ENCODE peak calls at places on chromosome 9, in four cellular contexts. Z, I, X and R are unnamed samples.
A peak's percentile ranks its signal among the peaks of the same experiment; 100 is the strongest.

GRCh38 chr9:128182872-128183528 is 8.4 kb downstream of the CIZ1 start:
- DNase-seq in Z (no peak), I (no peak), X (no peak), R (no peak)

GRCh38 chr9:16303506-16303905 is 567.0 kb downstream of the BNC2 start:
- DNase-seq in Z (peak; percentile 7), I (no peak), X (no peak), R (no peak)

GRCh38 chr9:93677061-93677571 is 100.7 kb downstream of the PHF2 start:
- DNase-seq in Z (peak; percentile 15), I (no peak), X (no peak), R (no peak)

GRCh38 chr9:103431809-103432208 is 436.7 kb downstream of the CYLC2 start:
- DNase-seq in Z (no peak), I (no peak), X (no peak), R (no peak)

GRCh38 chr9:13568851-13569618 is 289.5 kb upstream of the MPDZ start:
- DNase-seq in Z (peak; percentile 33), I (peak; percentile 29), X (no peak), R (peak; percentile 55)

GRCh38 chr9:28004900-28005299 is 431.6 kb upstream of the C9orf72 start:
- DNase-seq in Z (no peak), I (no peak), X (no peak), R (no peak)

GRCh38 chr9:2173861-2174260 is 158.7 kb downstream of the SMARCA2 start:
- DNase-seq in Z (no peak), I (no peak), X (no peak), R (no peak)

GRCh38 chr9:95383198-95383673 is 65.7 kb upstream of the FANCC start:
- DNase-seq in Z (no peak), I (peak; percentile 94), X (peak; percentile 85), R (no peak)

GRCh38 chr9:117104972-117105495 is 309.8 kb downstream of the ASTN2 start:
- DNase-seq in Z (no peak), I (peak; percentile 90), X (peak; percentile 4), R (no peak)

GRCh38 chr9:107683566-107683965 is 194.0 kb upstream of the KLF4 start:
- DNase-seq in Z (no peak), I (no peak), X (no peak), R (no peak)

GRCh38 chr9:130480673-130481072 is 35.9 kb downstream of the ASS1 start:
- DNase-seq in Z (peak; percentile 80), I (peak; percentile 42), X (no peak), R (peak; percentile 19)

GRCh38 chr9:94993821-94994165 is 267.3 kb downstream of the AOPEP start:
- DNase-seq in Z (no peak), I (no peak), X (no peak), R (no peak)

GRCh38 chr9:76534031-76534430 is 75.0 kb downstream of the GCNT1 start:
- DNase-seq in Z (no peak), I (no peak), X (peak; percentile 63), R (no peak)

GRCh38 chr9:38112010-38112409 is 43.0 kb upstream of the SHB start:
- DNase-seq in Z (no peak), I (no peak), X (no peak), R (no peak)

GRCh38 chr9:80954521-80954920 is 734.8 kb downstream of the TLE1 start:
- DNase-seq in Z (no peak), I (peak; percentile 27), X (peak; percentile 25), R (no peak)

GRCh38 chr9:80952523-80952922 is 736.8 kb downstream of the TLE1 start:
- DNase-seq in Z (no peak), I (peak; percentile 23), X (no peak), R (no peak)

GRCh38 chr9:80957806-80958205 is 731.5 kb downstream of the TLE1 start:
- DNase-seq in Z (no peak), I (no peak), X (peak; percentile 56), R (no peak)
- H3K56ac ChIP-seq in Z (no peak overlapping the region), I (no peak overlapping the region), X (no peak overlapping the region), R (no peak overlapping the region)

GRCh38 chr9:92147854-92148184 is 32.6 kb upstream of the SPTLC1 start:
- DNase-seq in Z (no peak), I (no peak), X (no peak), R (no peak)

GRCh38 chr9:92141144-92142129 is 26.2 kb upstream of the SPTLC1 start:
- DNase-seq in Z (peak; percentile 64), I (no peak), X (no peak), R (peak; percentile 80)

GRCh38 chr9:92147030-92147853 is 32.0 kb upstream of the SPTLC1 start:
- DNase-seq in Z (peak; percentile 65), I (peak; percentile 68), X (peak; percentile 94), R (no peak)

GRCh38 chr9:92142329-92142728 is 27.1 kb upstream of the SPTLC1 start:
- DNase-seq in Z (no peak), I (no peak), X (no peak), R (no peak)

DNA sequence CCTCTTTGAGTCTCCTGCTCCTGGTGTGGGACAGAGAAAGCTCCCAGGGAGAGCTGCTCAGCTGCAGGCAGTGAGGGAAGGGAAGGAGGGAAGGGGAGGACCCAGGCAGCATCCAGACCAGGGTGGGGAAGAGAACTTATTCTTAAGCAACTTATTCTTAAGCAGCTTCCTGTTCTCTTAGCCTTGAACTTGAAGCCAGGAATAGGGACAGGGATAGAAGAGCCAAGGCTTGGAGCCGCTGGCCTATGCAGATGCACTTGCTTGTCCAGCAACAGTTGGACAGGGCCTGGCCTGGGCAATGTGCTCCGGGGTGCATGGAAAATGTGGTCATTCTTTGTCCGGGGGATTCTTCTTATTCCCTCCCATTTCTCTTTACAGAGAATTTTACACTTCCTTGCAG is 31.4 kb upstream of the SPTLC1 start:
- DNase-seq in Z (no peak), I (no peak), X (peak; percentile 31), R (no peak)
- H3K56ac ChIP-seq in Z (no peak overlapping the region), I (no peak overlapping the region), X (peak overlapping the region; percentile 97), R (no peak overlapping the region)

GRCh38 chr9:137192859-137193258 is 4.4 kb downstream of the SSNA1 start:
- DNase-seq in Z (no peak), I (no peak), X (no peak), R (no peak)
- H3K56ac ChIP-seq in Z (no peak overlapping the region), I (no peak overlapping the region), X (no peak overlapping the region), R (no peak overlapping the region)

DNA sequence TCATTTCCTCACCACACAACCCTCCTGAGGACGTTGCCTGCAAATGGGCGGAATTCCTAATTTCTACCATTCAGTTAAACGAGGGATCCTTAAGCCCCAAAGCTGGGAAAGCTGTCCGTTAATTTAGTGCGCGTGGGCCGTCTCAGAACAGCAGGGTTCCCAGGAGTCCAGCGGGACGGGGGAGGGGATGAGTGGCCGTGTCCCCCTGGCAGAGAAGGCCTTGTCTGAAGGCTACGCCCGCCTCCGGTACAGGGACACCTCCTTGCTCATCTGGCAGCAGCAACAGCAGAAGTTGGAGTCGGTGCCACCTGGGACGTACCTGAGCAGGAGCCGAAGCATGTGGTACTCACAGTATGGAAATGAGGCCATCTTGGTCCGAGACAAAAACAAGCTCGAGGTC is 1.3 kb downstream of the BRD3OS start:
- DNase-seq in Z (no peak), I (no peak), X (no peak), R (no peak)
- H3K56ac ChIP-seq in Z (no peak overlapping the region), I (no peak overlapping the region), X (no peak overlapping the region), R (no peak overlapping the region)

DNA sequence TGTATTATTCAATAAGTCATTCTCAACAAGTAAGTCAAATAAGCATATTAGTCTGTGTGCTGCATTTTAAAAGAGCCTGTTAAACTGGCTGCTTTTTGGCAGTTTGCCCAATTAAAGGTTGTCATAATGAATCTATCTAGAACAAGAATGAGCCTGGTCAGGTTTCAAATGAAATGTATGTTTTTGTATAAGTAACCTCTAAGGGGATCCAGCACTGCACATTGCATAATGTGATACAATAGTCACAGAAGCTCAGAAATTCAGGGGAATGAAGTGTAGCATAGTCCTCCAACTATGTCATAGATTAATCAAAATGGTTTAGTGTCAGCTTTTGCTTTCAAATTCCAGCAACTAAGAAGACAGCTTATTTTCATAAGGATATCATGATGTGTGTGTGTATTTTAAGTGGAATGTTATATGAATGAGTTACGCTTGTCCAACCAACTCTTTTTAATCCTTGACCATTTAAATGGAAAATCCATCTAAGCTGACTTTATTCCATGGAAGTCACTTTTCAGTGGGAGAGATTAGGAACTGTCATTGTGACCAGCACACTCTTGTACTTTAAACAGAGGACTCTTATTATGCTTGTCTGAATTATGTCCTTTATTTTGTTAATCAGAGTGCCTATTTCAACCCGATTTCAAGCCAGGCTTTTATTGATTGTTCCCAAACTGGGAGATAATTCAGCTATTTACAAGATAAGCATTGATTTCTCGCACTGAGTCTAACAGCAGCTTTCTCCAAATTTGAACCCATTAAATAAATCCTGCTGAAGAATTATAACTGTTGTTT is 283.9 kb upstream of the ADAMTSL1 start:
- DNase-seq in Z (no peak), I (no peak), X (peak; percentile 38), R (no peak)
- H3K56ac ChIP-seq in Z (no peak overlapping the region), I (no peak overlapping the region), X (no peak overlapping the region), R (no peak overlapping the region)

GRCh38 chr9:115012476-115012875 is 82.1 kb upstream of the TNFSF8 start:
- DNase-seq in Z (no peak), I (peak; percentile 84), X (no peak), R (no peak)

GRCh38 chr9:115006660-115007059 is 76.3 kb upstream of the TNFSF8 start:
- DNase-seq in Z (no peak), I (no peak), X (peak; percentile 83), R (no peak)

GRCh38 chr9:115013998-115014397 is 83.6 kb upstream of the TNFSF8 start:
- DNase-seq in Z (peak; percentile 63), I (peak; percentile 83), X (peak; percentile 82), R (peak; percentile 27)

GRCh38 chr9:115004535-115004934 is 74.1 kb upstream of the TNFSF8 start:
- DNase-seq in Z (no peak), I (no peak), X (no peak), R (no peak)

GRCh38 chr9:115008536-115008935 is 78.1 kb upstream of the TNFSF8 start:
- DNase-seq in Z (no peak), I (peak; percentile 78), X (peak; percentile 94), R (no peak)
- H3K56ac ChIP-seq in Z (no peak overlapping the region), I (no peak overlapping the region), X (no peak overlapping the region), R (no peak overlapping the region)